ENCODE peak calls at places on chromosomes 4 and X, in five cellular contexts. C, Y, H, S and M are unnamed samples.

GRCh38 chrX:70505451-70505841 is 60.8 kb downstream of the DLG3 start:
- DNase-seq in H (no peak), Y (no peak), C (no peak), S (no peak), M (no peak)

GRCh38 chr4:113869743-113870375 is 108.3 kb upstream of the CAMK2D start:
- DNase-seq in S (no peak), C (no peak), Y (peak), H (no peak), M (no peak)

GRCh38 chrX:153554519-153555167 is 37.2 kb downstream of the ATP2B3 start:
- DNase-seq in S (peak), H (no peak), Y (peak), C (peak), M (peak)

GRCh38 chr4:10587697-10588096 is 96.9 kb downstream of the CLNK start:
- DNase-seq in S (no peak), C (no peak), H (no peak), Y (no peak), M (no peak)

GRCh38 chr4:86043755-86044592 is 315.9 kb downstream of the MAPK10 start:
- DNase-seq in H (no peak), Y (peak), C (no peak), S (peak), M (no peak)

GRCh38 chrX:316351-317325 is 2.0 kb downstream of the GTPBP6 start:
- DNase-seq in S (no peak), Y (no peak), C (no peak), H (no peak), M (no peak)

GRCh38 chrX:79524642-79525041 is 157.5 kb upstream of the ITM2A start:
- DNase-seq in S (peak), H (no peak), C (no peak), Y (no peak), M (no peak)

GRCh38 chr4:153759407-153760226 is at the start of gene RNF175:
- DNase-seq in H (no peak), S (peak), Y (peak), C (no peak), M (peak)

GRCh38 chrX:115679460-115679859 is 118.5 kb downstream of the PLS3 start:
- DNase-seq in C (no peak), S (peak), Y (peak), H (peak), M (no peak)

GRCh38 chr4:122857160-122857559 is 30.5 kb downstream of the FGF2 start:
- DNase-seq in H (no peak), Y (no peak), S (no peak), C (no peak), M (no peak)

GRCh38 chr4:126216611-126217010 is 901.9 kb downstream of the FAT4 start:
- DNase-seq in C (no peak), H (no peak), Y (no peak), S (no peak), M (no peak)

GRCh38 chr4:8464376-8464775 is 23.8 kb downstream of the TRMT44 start:
- DNase-seq in S (no peak), C (no peak), Y (no peak), H (no peak), M (no peak)

GRCh38 chrX:102840871-102841705 is 96.0 kb upstream of the RAB40AL start:
- DNase-seq in Y (peak), S (peak), H (no peak), C (no peak), M (no peak)

GRCh38 chr4:115090483-115091075 is 22.8 kb downstream of the NDST4 start:
- DNase-seq in C (no peak), S (peak), H (no peak), Y (peak), M (no peak)

GRCh38 chr4:137610960-137611359 is 78.7 kb upstream of the PCDH18 start:
- DNase-seq in H (no peak), Y (peak), C (no peak), S (peak), M (peak)

GRCh38 chrX:129039176-129039575 is 484.1 kb downstream of the SMARCA1 start:
- DNase-seq in C (no peak), H (no peak), Y (no peak), S (no peak), M (no peak)

GRCh38 chr4:74098628-74098995 is 383 bp downstream of the CXCL2 start:
- DNase-seq in S (no peak), C (no peak), H (no peak), Y (no peak), M (peak)

GRCh38 chrX:97400492-97400891 is 516.8 kb downstream of the RPA4 start:
- DNase-seq in S (no peak), C (no peak), H (no peak), Y (no peak), M (no peak)

GRCh38 chr4:20418865-20419451 is 167.3 kb downstream of the SLIT2 start:
- DNase-seq in S (no peak), C (no peak), H (no peak), Y (peak), M (no peak)

GRCh38 chrX:134369576-134369975 is 90.4 kb upstream of the HPRT1 start:
- DNase-seq in C (no peak), H (no peak), S (no peak), Y (no peak), M (no peak)

GRCh38 chr4:112604590-112604989 is 32.1 kb downstream of the ZGRF1 start:
- DNase-seq in S (peak), C (peak), Y (peak), H (peak), M (peak)

GRCh38 chr4:56821394-56822263 is at the start of gene SPINK2:
- DNase-seq in C (peak), S (peak), Y (peak), H (no peak), M (peak)

GRCh38 chr4:39181520-39181904 is 817 bp upstream of the WDR19 start:
- DNase-seq in C (no peak), Y (no peak), S (no peak), H (no peak), M (no peak)

GRCh38 chrX:49810233-49810632 is 18.9 kb upstream of the PAGE4 start:
- DNase-seq in S (no peak), Y (no peak), H (no peak), C (no peak), M (no peak)

GRCh38 chr4:56619160-56619559 is 61.9 kb downstream of the HOPX start:
- DNase-seq in S (no peak), Y (no peak), C (no peak), H (no peak), M (no peak)

GRCh38 chr4:52102587-52102986 is 51.5 kb downstream of the SPATA18 start:
- DNase-seq in H (no peak), Y (no peak), C (no peak), S (no peak), M (no peak)

GRCh38 chrX:118847676-118848075 is 24.1 kb downstream of the ZCCHC12 start:
- DNase-seq in Y (peak), H (peak), C (no peak), S (peak), M (no peak)

GRCh38 chrX:109740076-109740809 is 7.2 kb upstream of the ACSL4 start:
- DNase-seq in H (no peak), Y (peak), C (no peak), S (no peak), M (no peak)

GRCh38 chr4:144894525-144894924 is 203.5 kb downstream of the ANAPC10 start:
- DNase-seq in S (no peak), C (no peak), H (no peak), Y (peak), M (no peak)

GRCh38 chr4:44738615-44739014 is 12.3 kb upstream of the GNPDA2 start:
- DNase-seq in H (no peak), S (no peak), C (no peak), Y (no peak), M (no peak)

GRCh38 chr4:172163215-172163614 is 350.0 kb downstream of the GALNTL6 start:
- DNase-seq in S (no peak), C (no peak), H (no peak), Y (no peak), M (no peak)

GRCh38 chr4:165331316-165331715 is 3.8 kb downstream of the MSMO1 start:
- DNase-seq in Y (no peak), C (no peak), S (no peak), H (no peak), M (no peak)

GRCh38 chrX:119406739-119407138 is 7.6 kb downstream of the SLC25A43 start:
- DNase-seq in C (no peak), H (no peak), S (no peak), Y (peak), M (no peak)